ENCODE peak calls at places on chromosomes 13 and 19, in five cellular contexts. Z is mesothelial cell of epicardium, W is omental fat pad, V is fibroblast of lung, D is fibroblast of mammary gland. C is an unnamed sample.
A peak's percentile ranks its signal among the peaks of the same experiment; 100 is the strongest.

GRCh38 chr19:46700704-46701103 is 16.2 kb downstream of the PRKD2 start:
- DNase-seq in Z (no peak), W (no peak), V (no peak), D (no peak), C (no peak)

GRCh38 chr19:28130066-28130511 is 1082.9 kb downstream of the UQCRFS1 start:
- DNase-seq in Z (no peak), W (no peak), V (no peak), D (no peak), C (no peak)

GRCh38 chr13:51097353-51098043 is 13.6 kb downstream of the C13orf42 start:
- DNase-seq in Z (no peak), W (no peak), V (no peak), D (no peak), C (no peak)

GRCh38 chr13:56020425-56020824 is 1120.3 kb upstream of the PRR20A start:
- DNase-seq in Z (no peak), W (no peak), V (no peak), D (no peak), C (no peak)

GRCh38 chr19:13381827-13382632 is 124.2 kb downstream of the CACNA1A start:
- DNase-seq in Z (no peak), W (no peak), V (no peak), D (no peak), C (no peak)

GRCh38 chr13:83880275-83881027 is 1.8 kb downstream of the SLITRK1 start:
- DNase-seq in Z (no peak), W (no peak), V (no peak), D (no peak), C (no peak)

GRCh38 chr13:113120300-113121182 is 2.1 kb upstream of the F10 start:
- DNase-seq in Z (no peak), W (no peak), V (no peak), D (no peak), C (no peak)

GRCh38 chr19:7348587-7349230 is at the start of gene ARHGEF18:
- DNase-seq in Z (no peak), W (no peak), V (no peak), D (no peak), C (no peak)

GRCh38 chr19:27966390-27966816 is 1246.5 kb downstream of the UQCRFS1 start:
- DNase-seq in Z (no peak), W (no peak), V (no peak), D (peak; percentile 27), C (no peak)

GRCh38 chr13:49214917-49215376 is 5.2 kb upstream of the MLNR start:
- DNase-seq in Z (no peak), W (no peak), V (peak; percentile 6), D (no peak), C (no peak)

GRCh38 chr13:23384111-23384510 is 49.4 kb downstream of the SACS start:
- DNase-seq in Z (no peak), W (no peak), V (peak; percentile 82), D (peak; percentile 72), C (peak; percentile 57)

GRCh38 chr13:73040968-73041580 is 17.7 kb upstream of the KLF5 start:
- DNase-seq in Z (no peak), W (no peak), V (no peak), D (no peak), C (no peak)

GRCh38 chr13:70874646-70875045 is 766.4 kb upstream of the KLHL1 start:
- DNase-seq in Z (no peak), W (no peak), V (no peak), D (no peak), C (no peak)

GRCh38 chr13:71801165-71801564 is 65.8 kb downstream of the DACH1 start:
- DNase-seq in Z (no peak), W (no peak), V (no peak), D (no peak), C (no peak)

GRCh38 chr19:47541507-47541906 is 26.6 kb upstream of the NAPA start:
- DNase-seq in Z (no peak), W (no peak), V (no peak), D (no peak), C (no peak)

GRCh38 chr19:45820413-45821102 is 5.5 kb upstream of the RSPH6A start:
- DNase-seq in Z (no peak), W (no peak), V (no peak), D (no peak), C (no peak)

GRCh38 chr19:12092065-12092867 is 27.7 kb downstream of the ZNF844 start:
- DNase-seq in Z (peak; percentile 84), W (peak; percentile 59), V (peak; percentile 89), D (peak; percentile 85), C (peak; percentile 37)

DNA sequence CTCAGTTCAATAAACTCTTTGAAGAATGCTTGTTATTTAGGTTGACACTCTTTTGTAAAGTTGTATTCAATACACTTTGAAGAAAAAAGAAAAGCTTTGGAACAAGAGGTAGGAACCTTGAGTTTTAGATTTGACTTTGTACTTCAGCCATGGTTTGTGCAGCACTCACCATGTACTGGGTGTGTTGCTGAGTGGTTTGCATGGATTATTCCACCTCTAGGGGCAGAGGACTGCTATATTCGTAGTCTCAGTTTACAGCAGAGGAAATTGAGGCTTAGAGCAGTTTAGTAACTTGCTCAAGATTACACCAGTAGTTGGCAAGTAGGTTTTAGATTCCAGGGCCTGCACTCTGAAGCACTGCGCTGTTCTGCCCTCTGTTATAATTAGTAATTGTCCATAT is 68.8 kb downstream of the DNAJC3 start:
- DNase-seq in Z (no peak), W (no peak), V (no peak), D (peak; percentile 1), C (no peak)
- TF ChIP-seq CTCF in Z (no peak), W (no peak), V (no peak), D (peak; percentile 17), C (no peak)

DNA sequence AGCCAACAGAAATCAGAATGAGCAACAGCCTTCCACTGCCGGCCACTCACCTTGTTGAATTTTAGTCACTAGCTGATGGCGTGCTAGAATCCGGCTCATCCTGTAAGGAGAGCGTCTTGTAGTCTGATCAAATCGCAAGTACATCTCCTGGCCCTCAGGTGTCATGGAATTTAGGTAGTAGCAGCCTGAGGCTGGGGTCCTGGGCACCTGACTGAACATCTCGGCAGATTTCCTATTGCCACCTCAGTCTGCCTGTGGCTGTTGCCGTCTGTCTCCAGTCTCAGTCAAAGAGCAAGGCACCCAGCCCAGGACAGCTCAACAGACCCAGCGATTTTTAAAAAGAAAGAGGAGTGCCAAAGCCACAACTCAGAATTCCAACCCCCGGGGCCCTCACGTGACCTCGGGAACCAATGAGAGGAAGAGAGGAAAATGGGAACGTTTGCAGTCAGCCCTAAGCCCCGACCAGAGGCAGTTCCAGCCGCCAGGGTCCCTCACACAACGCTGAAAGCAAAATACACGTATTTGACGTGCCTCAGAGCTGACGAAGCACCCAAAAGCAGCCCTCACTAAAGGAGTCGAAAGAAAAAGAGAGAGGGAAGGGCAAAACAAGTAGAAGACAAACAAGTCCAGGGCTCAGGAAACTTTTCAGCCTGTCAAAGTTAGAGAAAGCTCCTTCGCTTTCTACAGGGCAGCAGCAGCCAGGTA is at the start of gene STARD13:
- DNase-seq in Z (peak; percentile 91), W (peak; percentile 91), V (peak; percentile 98), D (peak; percentile 97), C (peak; percentile 94)
- TF ChIP-seq CTCF in Z (no peak), W (no peak), V (peak; percentile 69), D (peak; percentile 47), C (peak; percentile 56)

GRCh38 chr19:34360354-34360909 is 4.6 kb upstream of the GPI start:
- DNase-seq in Z (no peak), W (no peak), V (no peak), D (no peak), C (no peak)

GRCh38 chr19:34357431-34357830 is 7.6 kb upstream of the GPI start:
- DNase-seq in Z (no peak), W (no peak), V (no peak), D (no peak), C (no peak)

GRCh38 chr19:34359954-34360315 is 5.1 kb upstream of the GPI start:
- DNase-seq in Z (no peak), W (no peak), V (no peak), D (no peak), C (no peak)

GRCh38 chr19:34356875-34357274 is 8.1 kb upstream of the GPI start:
- DNase-seq in Z (no peak), W (no peak), V (no peak), D (no peak), C (no peak)

DNA sequence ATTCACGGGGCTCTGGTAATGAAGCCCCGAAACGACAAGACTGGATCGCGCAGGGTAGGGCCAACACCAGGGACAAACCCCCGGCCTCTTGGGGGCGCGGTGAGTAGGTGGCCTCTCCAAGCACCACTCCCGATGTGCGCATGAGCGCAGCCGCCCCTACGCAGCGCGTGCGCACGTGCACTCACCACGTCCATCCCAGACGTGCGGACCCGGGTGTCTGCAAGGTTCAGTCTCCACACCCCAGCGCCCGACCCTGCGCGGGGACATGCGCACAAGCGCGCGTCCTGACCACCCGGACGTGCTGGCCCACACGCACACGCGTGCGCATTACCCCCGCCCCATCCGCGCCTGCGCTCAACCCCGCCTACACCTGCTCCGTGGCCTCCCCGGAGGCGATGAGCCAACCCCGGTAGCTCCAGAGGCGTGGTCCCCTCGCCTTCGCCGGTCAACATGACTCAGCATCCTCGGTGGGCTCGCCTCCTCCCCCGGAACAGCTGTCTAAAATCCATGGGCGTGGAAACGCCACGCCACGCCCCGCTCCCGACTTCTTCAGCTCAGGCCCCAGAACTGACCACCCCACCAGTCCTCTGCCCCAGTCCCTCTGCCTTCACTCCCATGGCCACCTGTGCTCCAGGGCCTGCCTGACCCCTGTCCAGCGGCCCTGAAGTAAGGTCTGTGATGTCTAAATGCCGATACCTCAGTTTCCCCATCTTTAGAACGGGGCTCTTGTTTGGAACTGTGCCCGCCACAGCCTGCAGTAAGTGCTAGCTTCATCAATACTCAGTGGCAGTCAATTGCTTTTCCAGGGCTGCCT is 5.6 kb upstream of the GPI start:
- DNase-seq in Z (peak; percentile 96), W (peak; percentile 77), V (peak; percentile 97), D (peak; percentile 95), C (peak; percentile 83)
- TF ChIP-seq CTCF in Z (no peak), W (no peak), V (peak; percentile 61), D (peak; percentile 44), C (peak; percentile 73)

DNA sequence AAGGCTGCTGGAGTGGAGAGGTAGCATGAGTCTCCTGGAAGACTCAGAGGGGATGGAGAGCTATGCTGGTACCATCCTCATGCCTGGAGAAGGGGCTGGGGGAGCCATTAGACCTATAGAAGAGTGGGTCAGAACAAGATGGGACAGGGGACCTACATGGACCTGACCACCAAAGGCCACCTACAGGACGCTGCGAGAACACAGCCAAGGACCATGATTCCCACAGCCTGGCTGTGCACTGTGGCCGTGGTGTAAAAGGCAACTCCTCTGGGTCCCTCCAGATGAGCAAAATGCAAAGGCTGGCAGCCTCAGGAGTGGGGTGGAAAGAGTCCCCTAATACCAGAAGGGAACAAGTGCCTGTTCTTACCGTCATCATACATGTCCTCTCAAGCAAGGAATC is 216.2 kb downstream of the SLC7A1 start:
- DNase-seq in Z (no peak), W (no peak), V (no peak), D (no peak), C (no peak)
- TF ChIP-seq CTCF in Z (no peak), W (no peak), V (no peak), D (no peak), C (no peak)

GRCh38 chr13:102940143-102940542 is 94.3 kb downstream of the ERCC5 start:
- DNase-seq in Z (no peak), W (no peak), V (no peak), D (no peak), C (no peak)
- TF ChIP-seq CTCF in Z (no peak), W (no peak), V (no peak), D (peak; percentile 7), C (no peak)

C was measured in AG04449.